ENCODE peak calls at places on chromosomes 11 and 22, in five cellular contexts. V is A549, L is GM12878, E is K562, Y is HepG2. Q is an unnamed sample.

GRCh38 chr22:37607010-37607911 is 1.4 kb upstream of the GGA1 start:
- DNase-seq in E (peak), V (peak), L (peak), Y (peak), Q (peak)

GRCh38 chr11:40401132-40401853 is 1058.2 kb downstream of the LRRC4C start:
- DNase-seq in L (no peak), E (no peak), Y (no peak), V (no peak), Q (no peak)

GRCh38 chr22:49658902-49659280 is 168.8 kb downstream of the BRD1 start:
- DNase-seq in L (no peak), Y (no peak), E (no peak), V (no peak), Q (no peak)

GRCh38 chr11:103234974-103235373 is 125.7 kb downstream of the DYNC2H1 start:
- DNase-seq in E (no peak), Y (no peak), L (no peak), V (no peak), Q (no peak)

GRCh38 chr11:65204646-65205601 is 23.2 kb downstream of the CAPN1 start:
- DNase-seq in V (peak), L (no peak), Y (peak), E (peak), Q (peak)

GRCh38 chr11:37642321-37642720 is 1044.3 kb upstream of the RAG2 start:
- DNase-seq in Y (no peak), L (no peak), V (no peak), E (no peak), Q (no peak)

GRCh38 chr11:117929568-117930207 is 486 bp upstream of the TMPRSS13 start:
- DNase-seq in Y (no peak), V (no peak), L (no peak), E (no peak), Q (no peak)

GRCh38 chr11:113350646-113351045 is 36.3 kb downstream of the TTC12 start:
- DNase-seq in E (no peak), V (no peak), Y (no peak), L (no peak), Q (no peak)

GRCh38 chr11:29448246-29448877 is 568.5 kb downstream of the KCNA4 start:
- DNase-seq in L (no peak), Y (no peak), E (no peak), V (peak), Q (peak)

GRCh38 chr11:111735262-111736116 is 30.7 kb downstream of the PPP2R1B start:
- DNase-seq in L (no peak), V (no peak), E (no peak), Y (no peak), Q (peak)

GRCh38 chr11:101436511-101437142 is 147.2 kb downstream of the TRPC6 start:
- DNase-seq in E (peak), Y (peak), L (no peak), V (peak), Q (peak)

GRCh38 chr11:64119748-64120147 is 46.2 kb downstream of the MACROD1 start:
- DNase-seq in E (no peak), V (no peak), L (no peak), Y (no peak), Q (no peak)

GRCh38 chr11:64121637-64122410 is 44.1 kb downstream of the MACROD1 start:
- DNase-seq in Y (no peak), L (no peak), V (no peak), E (no peak), Q (no peak)

GRCh38 chr22:37150701-37151100 is 985 bp upstream of the IL2RB start:
- DNase-seq in L (no peak), Y (no peak), V (no peak), E (no peak), Q (no peak)

GRCh38 chr11:1449516-1450270 is 36.9 kb downstream of the MOB2 start:
- DNase-seq in L (no peak), Y (no peak), E (no peak), V (no peak), Q (no peak)

GRCh38 chr11:86990520-86990919 is 35.3 kb upstream of the FZD4 start:
- DNase-seq in Y (peak), E (no peak), V (no peak), L (no peak), Q (no peak)

GRCh38 chr11:77244277-77245014 is 57.0 kb downstream of the GDPD4 start:
- DNase-seq in V (no peak), E (no peak), Y (peak), L (no peak), Q (peak)

GRCh38 chr22:29702931-29703594 is 16.7 kb upstream of the CABP7 start:
- DNase-seq in E (no peak), V (no peak), L (no peak), Y (no peak), Q (no peak)

GRCh38 chr22:23072035-23072910 is 2.0 kb downstream of the GNAZ start:
- DNase-seq in V (no peak), Y (no peak), E (no peak), L (no peak), Q (no peak)

GRCh38 chr11:38278457-38279141 is 1680.6 kb upstream of the RAG2 start:
- DNase-seq in V (no peak), L (no peak), E (no peak), Y (no peak), Q (no peak)

GRCh38 chr22:49247194-49247924 is 580.3 kb downstream of the BRD1 start:
- DNase-seq in L (no peak), V (no peak), Y (no peak), E (peak), Q (no peak)

GRCh38 chr22:22168190-22168940 is 76.2 kb upstream of the VPREB1 start:
- DNase-seq in V (peak), E (peak), Y (peak), L (peak), Q (no peak)

GRCh38 chr22:36732609-36733008 is 29.1 kb upstream of the CACNG2 start:
- DNase-seq in L (no peak), Y (no peak), E (no peak), V (no peak), Q (no peak)

GRCh38 chr11:93585758-93586157 is 42.6 kb upstream of the SMCO4 start:
- DNase-seq in E (peak), L (no peak), Y (no peak), V (peak), Q (no peak)

GRCh38 chr22:37240941-37241320 is 3.1 kb downstream of the RAC2 start:
- DNase-seq in E (no peak), L (no peak), V (no peak), Y (no peak), Q (no peak)

GRCh38 chr11:86218125-86219081 is 26.1 kb upstream of the EED start:
- DNase-seq in V (peak), L (peak), E (peak), Y (peak), Q (peak)

GRCh38 chr11:2750101-2750509 is 50.3 kb upstream of the KCNQ1OT1 start:
- DNase-seq in L (no peak), E (no peak), V (no peak), Y (no peak), Q (no peak)

GRCh38 chr11:6757373-6757967 is 14.3 kb downstream of the OR2AG2 start:
- DNase-seq in V (peak), Y (peak), L (no peak), E (peak), Q (peak)

GRCh38 chr11:2259466-2259830 is 10.9 kb downstream of the ASCL2 start:
- DNase-seq in V (no peak), E (no peak), Y (no peak), L (no peak), Q (no peak)

GRCh38 chr11:10933455-10934292 is 75.8 kb upstream of the ZBED5 start:
- DNase-seq in Y (peak), E (peak), L (peak), V (peak), Q (peak)

GRCh38 chr11:57901756-57902155 is 121.9 kb upstream of the OR9Q1 start:
- DNase-seq in V (no peak), E (peak), L (no peak), Y (no peak), Q (no peak)

GRCh38 chr11:120108154-120108784 is 29.6 kb downstream of the TRIM29 start:
- DNase-seq in E (peak), Y (peak), V (peak), L (no peak), Q (peak)

GRCh38 chr11:105937738-105938137 is 84.3 kb downstream of the MSANTD4 start:
- DNase-seq in V (no peak), L (no peak), Y (no peak), E (no peak), Q (peak)

GRCh38 chr11:79437274-79437980 is 3.4 kb downstream of the TENM4 start:
- DNase-seq in V (no peak), E (no peak), Y (no peak), L (no peak), Q (peak)

GRCh38 chr11:59801981-59802638 is 8.5 kb downstream of the MRPL16 start:
- DNase-seq in Y (no peak), L (no peak), E (no peak), V (no peak), Q (peak)
- H3K27ac ChIP-seq in Y (no peak), L (no peak), E (no peak), V (no peak), Q (peak)

GRCh38 chr11:61888043-61888442 is 3.3 kb downstream of the FADS3 start:
- DNase-seq in E (no peak), L (no peak), V (no peak), Y (no peak), Q (peak)
- TF ChIP-seq MYC in E (no peak), L (no peak), V (no peak), Y (no peak), Q (no peak)

GRCh38 chr22:35021166-35021565 is 44.8 kb upstream of the ISX start:
- DNase-seq in L (no peak), E (no peak), V (no peak), Y (no peak), Q (no peak)

GRCh38 chr22:35022291-35022690 is 43.7 kb upstream of the ISX start:
- DNase-seq in L (no peak), E (no peak), V (no peak), Y (no peak), Q (no peak)

GRCh38 chr22:35020517-35020916 is 45.4 kb upstream of the ISX start:
- DNase-seq in V (no peak), E (no peak), Y (no peak), L (no peak), Q (no peak)

GRCh38 chr22:35023692-35024363 is 42.1 kb upstream of the ISX start:
- DNase-seq in E (peak), Y (no peak), V (peak), L (no peak), Q (no peak)

DNA sequence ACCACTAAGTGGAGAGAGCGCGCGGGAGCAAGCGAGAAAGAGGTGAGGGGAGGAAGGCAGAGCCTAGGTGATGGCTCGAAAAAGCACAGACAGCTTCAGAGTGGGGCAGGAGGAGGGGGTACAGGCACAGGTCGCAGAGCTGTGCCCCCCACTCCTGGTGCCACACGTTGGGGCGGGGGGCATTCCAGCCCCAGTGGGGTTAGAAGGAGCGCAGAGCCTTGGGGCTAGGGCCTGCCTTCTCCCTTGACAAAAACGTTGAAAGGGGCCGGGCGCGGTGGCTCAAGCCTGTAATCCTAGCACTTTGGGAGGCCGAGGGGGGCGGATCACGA is 41.6 kb upstream of the ISX start:
- DNase-seq in V (no peak), L (no peak), Y (no peak), E (no peak), Q (no peak)
- H3K27ac ChIP-seq in V (no peak), L (no peak), Y (no peak), E (no peak), Q (no peak)

DNA sequence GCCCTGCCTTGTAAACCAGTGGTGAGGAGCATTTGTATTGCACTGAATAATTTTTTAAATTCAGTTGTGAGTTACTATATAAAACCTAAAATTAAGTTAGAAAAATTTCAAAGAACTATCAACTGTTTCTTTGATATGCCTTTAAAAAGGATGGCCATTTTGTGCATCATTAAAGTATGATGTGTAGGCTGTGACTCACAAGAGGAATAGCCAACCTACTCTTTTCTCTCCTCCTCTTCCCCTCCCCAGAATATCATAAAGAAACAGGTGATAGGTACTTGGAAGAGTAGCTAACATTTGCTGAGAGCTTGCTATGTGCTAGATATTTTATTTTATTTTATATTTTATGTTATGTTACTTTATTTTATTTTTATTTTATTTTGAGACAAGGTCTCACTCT is 10.6 kb upstream of the PIK3C2A start:
- DNase-seq in Y (no peak), L (no peak), E (no peak), V (no peak), Q (no peak)
- TF ChIP-seq MYC in Y (no peak), L (no peak), E (no peak), V (no peak), Q (no peak)

DNA sequence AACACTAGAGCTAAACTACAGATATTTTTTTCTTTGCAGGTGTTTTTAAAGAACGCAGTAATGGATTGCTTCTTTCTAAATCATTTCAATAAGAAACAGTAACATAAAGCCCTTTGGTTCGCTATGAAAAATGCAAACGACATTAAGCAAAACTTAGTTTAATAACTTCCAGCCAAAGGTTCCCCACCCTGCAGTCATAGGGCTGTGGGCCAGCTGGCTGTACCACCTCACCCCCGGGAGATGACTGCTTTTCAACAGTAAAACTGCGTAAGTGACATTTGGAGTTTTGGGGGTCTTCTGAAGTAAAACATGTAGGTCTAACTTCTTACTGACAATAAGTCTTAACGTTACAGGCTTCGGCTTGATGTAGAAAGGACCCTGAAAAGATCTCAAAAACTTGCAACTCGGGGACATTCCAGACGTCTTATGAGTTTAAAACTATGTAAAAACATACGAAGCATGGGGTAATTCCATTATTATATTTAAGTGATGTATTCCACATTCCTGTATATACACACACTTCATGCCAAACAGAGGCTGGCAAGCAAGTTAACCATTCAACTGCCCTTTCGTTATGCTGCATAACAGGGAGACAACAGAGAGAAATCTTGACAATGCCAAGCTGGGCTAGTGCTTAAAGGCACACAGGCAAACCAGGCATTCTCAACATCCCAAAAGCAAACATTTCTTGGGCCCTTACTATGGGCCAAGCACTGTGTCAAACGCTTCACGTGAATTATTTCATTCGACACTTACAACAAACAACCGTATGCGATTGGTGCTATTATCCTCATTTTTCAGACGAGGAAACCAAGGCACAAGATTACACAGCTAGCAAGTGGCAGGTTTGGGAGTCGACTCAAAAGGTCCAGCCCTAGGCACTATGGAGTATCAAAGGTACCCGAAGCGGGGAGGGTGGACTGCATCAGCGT is 1.2 kb downstream of the MRTFA start:
- DNase-seq in E (no peak), V (no peak), Y (no peak), L (no peak), Q (peak)
- H3K27ac ChIP-seq in E (no peak), V (peak), Y (peak), L (no peak), Q (no peak)